ENCODE peak calls at places on chromosomes 16 and 17, in four cellular contexts. Y is GM12878, A is K562, J is HepG2. P is an unnamed sample.

GRCh38 chr16:14640538-14640937 is 7.8 kb downstream of the BFAR start:
- DNase-seq in Y (no peak), A (no peak), J (no peak), P (no peak)

GRCh38 chr16:80852261-80852872 is 48.0 kb upstream of the CDYL2 start:
- DNase-seq in Y (no peak), A (peak; percentile 52), J (peak; percentile 31), P (peak; percentile 33)

GRCh38 chr16:87297918-87298631 is 19.1 kb downstream of the C16orf95 start:
- DNase-seq in Y (no peak), A (peak; percentile 61), J (peak; percentile 54), P (peak; percentile 76)

GRCh38 chr17:70158180-70158579 is 11.2 kb upstream of the KCNJ2 start:
- DNase-seq in Y (no peak), A (no peak), J (no peak), P (no peak)

GRCh38 chr17:58671969-58672368 is 19.9 kb downstream of the TEX14 start:
- DNase-seq in Y (no peak), A (no peak), J (no peak), P (no peak)

GRCh38 chr16:21708533-21709115 is 44.9 kb downstream of the OTOA start:
- DNase-seq in Y (peak; percentile 27), A (peak; percentile 68), J (peak; percentile 78), P (peak; percentile 66)

GRCh38 chr16:56192644-56192960 is 1.3 kb downstream of the GNAO1 start:
- DNase-seq in Y (no peak), A (no peak), J (no peak), P (no peak)

GRCh38 chr16:46607529-46607928 is 13.7 kb downstream of the SHCBP1 start:
- DNase-seq in Y (no peak), A (peak; percentile 28), J (peak; percentile 55), P (no peak)

GRCh38 chr17:28741358-28742349 is 2.2 kb upstream of the TRAF4 start:
- DNase-seq in Y (no peak), A (peak; percentile 20), J (no peak), P (no peak)

GRCh38 chr16:70561623-70562022 is 38.0 kb downstream of the SF3B3 start:
- DNase-seq in Y (no peak), A (no peak), J (no peak), P (no peak)

GRCh38 chr17:41308918-41309359 is at the start of gene KRTAP16-1:
- DNase-seq in Y (no peak), A (no peak), J (no peak), P (no peak)

GRCh38 chr16:1299868-1300203 is 9.6 kb upstream of the UBE2I start:
- DNase-seq in Y (no peak), A (no peak), J (no peak), P (no peak)

GRCh38 chr16:82629441-82630027 is 2.8 kb downstream of the CDH13 start:
- DNase-seq in Y (no peak), A (no peak), J (no peak), P (no peak)

GRCh38 chr16:23433261-23433920 is 19.6 kb downstream of the COG7 start:
- DNase-seq in Y (no peak), A (no peak), J (peak; percentile 38), P (no peak)

GRCh38 chr16:70706948-70707465 is 21.2 kb upstream of the MTSS2 start:
- DNase-seq in Y (no peak), A (no peak), J (no peak), P (no peak)

GRCh38 chr17:50127661-50128361 is 2.1 kb downstream of the SAMD14 start:
- DNase-seq in Y (no peak), A (no peak), J (no peak), P (no peak)

GRCh38 chr17:68748381-68748780 is 147.2 kb upstream of the FAM20A start:
- DNase-seq in Y (no peak), A (no peak), J (no peak), P (no peak)

GRCh38 chr17:82392209-82392920 is 20.8 kb downstream of the UTS2R start:
- DNase-seq in Y (no peak), A (no peak), J (no peak), P (no peak)

GRCh38 chr16:28126684-28127620 is 63.4 kb upstream of the GSG1L start:
- DNase-seq in Y (no peak), A (no peak), J (no peak), P (no peak)

GRCh38 chr17:54177606-54178308 is 355.0 kb downstream of the KIF2B start:
- DNase-seq in Y (no peak), A (no peak), J (no peak), P (no peak)

GRCh38 chr16:106623-107324 is 28.7 kb downstream of the MPG start:
- DNase-seq in Y (no peak), A (peak; percentile 55), J (peak; percentile 66), P (peak; percentile 79)

GRCh38 chr17:81471804-81472456 is 40.7 kb downstream of the ACTG1 start:
- DNase-seq in Y (no peak), A (peak; percentile 98), J (peak; percentile 42), P (peak; percentile 98)

GRCh38 chr16:50396770-50397525 is 28.2 kb upstream of the BRD7 start:
- DNase-seq in Y (no peak), A (no peak), J (no peak), P (no peak)

GRCh38 chr17:49337900-49338299 is 24.1 kb downstream of the ZNF652 start:
- DNase-seq in Y (no peak), A (no peak), J (no peak), P (no peak)

GRCh38 chr17:64694207-64694606 is 32.1 kb upstream of the SMURF2 start:
- DNase-seq in Y (no peak), A (no peak), J (peak; percentile 98), P (no peak)
- TF ChIP-seq FOXK2 in Y (no peak), A (no peak), J (no peak), P (no peak)

GRCh38 chr17:39628655-39629493 is 2.1 kb downstream of the PPP1R1B start:
- DNase-seq in Y (no peak), A (no peak), J (no peak), P (no peak)
- TF ChIP-seq FOXK2 in Y (no peak), A (no peak), J (no peak), P (no peak)

DNA sequence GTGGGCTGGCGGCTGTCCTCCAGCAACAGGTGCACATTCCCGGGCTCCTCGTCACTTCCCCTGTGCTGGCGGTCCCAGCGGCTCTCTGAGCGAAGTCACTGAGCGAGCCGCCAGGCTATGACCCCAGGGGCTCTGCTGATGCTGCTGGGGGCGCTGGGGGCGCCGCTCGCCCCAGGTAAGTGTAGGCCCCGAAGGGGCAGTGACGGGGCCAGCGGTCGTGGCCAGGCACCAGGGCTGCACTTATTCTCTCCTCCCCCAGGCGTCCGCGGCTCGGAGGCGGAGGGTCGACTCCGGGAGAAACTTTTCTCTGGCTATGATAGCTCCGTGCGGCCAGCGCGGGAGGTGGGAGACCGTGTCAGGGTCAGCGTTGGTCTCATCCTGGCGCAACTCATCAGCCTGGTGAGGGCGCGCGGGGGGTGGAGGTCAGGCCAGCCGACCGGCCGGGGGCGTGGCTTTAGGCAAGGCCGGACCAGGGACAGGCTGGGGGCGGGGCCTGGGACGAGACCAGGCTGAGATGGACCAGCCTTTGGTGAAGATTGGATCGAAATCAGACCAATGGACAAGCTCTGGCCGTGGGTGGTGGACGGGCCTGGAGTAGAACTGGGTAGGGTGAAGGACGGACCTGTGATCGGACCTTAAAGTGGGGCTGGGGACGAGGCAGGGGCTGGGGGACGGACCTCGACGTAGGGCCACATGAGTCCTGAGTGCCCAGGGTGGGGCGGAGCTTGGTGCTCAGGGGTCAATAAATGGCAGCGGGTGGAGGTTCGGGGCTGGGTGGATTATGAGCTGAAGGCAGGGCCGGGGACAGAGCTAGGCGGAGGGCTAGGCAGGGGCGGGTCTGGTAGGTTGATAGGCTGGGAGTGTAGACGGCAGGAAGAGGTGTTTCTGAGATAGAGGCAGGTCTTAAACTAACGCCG is at the start of gene CHRNB1:
- DNase-seq in Y (no peak), A (peak; percentile 90), J (peak; percentile 85), P (peak; percentile 40)
- TF ChIP-seq FOXK2 in Y (no peak), A (no peak), J (no peak), P (no peak)

GRCh38 chr17:76384987-76385891 is 830 bp downstream of the SPHK1 start:
- DNase-seq in Y (no peak), A (peak; percentile 55), J (peak; percentile 39), P (no peak)
- TF ChIP-seq FOXK2 in Y (no peak), A (no peak), J (no peak), P (no peak)

DNA sequence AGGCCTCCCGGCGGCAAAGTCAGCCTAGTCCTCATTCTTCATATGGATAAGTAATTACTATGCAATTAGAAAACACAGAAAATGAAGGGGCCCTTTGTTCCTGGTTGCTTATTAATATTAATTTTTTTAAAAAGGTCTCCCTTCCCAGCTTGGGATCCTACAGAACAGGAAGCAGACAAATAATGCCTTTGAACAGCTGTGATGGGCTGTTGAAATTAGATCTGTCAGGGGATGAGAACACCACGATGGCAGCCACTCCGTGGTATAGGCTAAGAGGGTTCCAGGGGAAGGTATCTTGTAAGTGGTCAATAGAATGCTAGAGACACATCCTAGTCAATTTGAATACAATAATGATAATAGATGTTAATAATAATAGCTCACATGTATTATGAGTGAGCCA is 83.1 kb downstream of the CCDC182 start:
- DNase-seq in Y (no peak), A (no peak), J (no peak), P (no peak)
- TF ChIP-seq FOXK2 in Y (no peak), A (no peak), J (no peak), P (no peak)

DNA sequence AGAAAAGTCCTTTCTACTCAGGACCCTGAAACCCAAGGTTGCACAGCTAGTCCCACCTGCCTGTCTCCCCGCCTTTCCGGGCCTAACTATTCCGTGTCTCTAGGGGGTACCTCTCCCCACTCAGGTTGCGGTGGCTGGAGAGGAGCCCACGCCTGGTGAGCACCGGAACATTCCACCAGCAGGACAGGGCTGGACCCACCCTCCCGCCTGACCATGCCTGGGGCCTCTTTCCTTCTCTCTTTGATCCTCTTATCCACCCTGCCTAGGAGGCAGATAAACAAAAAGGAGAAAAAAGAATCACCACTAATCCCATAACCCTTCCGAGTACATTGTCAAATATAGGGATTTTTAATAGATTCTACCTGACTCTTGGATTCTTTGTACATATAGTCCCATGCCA is 10.9 kb downstream of the LLGL2 start:
- DNase-seq in Y (no peak), A (no peak), J (no peak), P (no peak)
- TF ChIP-seq FOXK2 in Y (no peak), A (no peak), J (no peak), P (no peak)

GRCh38 chr16:8859913-8860881 is 8.6 kb downstream of the CARHSP1 start:
- DNase-seq in Y (no peak), A (no peak), J (peak; percentile 96), P (no peak)
- TF ChIP-seq FOXK2 in Y (no peak), A (no peak), J (no peak), P (no peak)

DNA sequence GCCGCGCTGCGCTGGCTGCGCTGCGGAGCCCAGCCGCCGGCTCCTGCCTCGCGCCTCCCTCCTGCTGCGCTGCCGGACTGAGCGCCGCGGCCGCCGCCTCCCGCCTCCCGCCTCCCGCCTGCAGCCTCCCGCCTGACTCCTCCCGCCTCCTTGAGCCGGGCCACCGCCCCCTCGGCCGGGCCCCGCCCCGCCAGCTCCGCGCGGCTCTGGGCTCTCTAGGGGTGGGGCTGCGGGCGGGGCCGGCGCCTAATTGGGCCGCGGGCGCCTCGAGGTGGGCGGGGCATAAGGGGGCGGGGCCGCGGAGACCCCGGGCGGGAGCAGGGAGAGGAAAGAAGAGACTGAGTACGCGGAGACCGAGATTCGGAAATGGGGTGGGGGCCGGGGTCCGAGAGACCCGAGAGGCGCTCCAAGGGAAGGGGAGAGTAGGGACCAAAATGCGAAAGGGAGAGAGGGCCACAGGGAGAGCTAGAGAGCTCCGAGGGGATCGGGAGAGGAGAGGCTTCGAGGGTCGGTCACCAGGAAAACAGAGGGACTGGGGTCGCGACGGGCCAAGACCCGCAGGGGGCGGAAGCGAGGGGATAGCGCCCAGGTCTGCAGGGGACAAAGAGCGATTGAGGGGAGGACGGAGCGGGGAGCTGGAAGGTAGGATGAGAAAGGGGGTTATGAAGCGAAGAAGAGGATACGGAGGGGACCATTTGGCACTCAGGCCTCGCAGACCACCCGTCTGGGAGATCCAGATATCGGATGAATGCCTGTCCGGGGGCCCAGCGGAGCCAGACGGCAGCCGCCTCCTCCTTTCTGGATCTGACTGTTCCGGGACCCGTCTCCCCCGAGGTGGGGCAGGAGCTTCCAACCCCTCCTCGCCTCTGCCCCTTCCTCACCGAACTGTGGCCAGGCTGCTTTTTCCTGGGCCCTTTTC is at the start of gene C1QL1:
- DNase-seq in Y (no peak), A (peak; percentile 99), J (peak; percentile 84), P (peak; percentile 99)
- TF ChIP-seq FOXK2 in Y (no peak), A (no peak), J (no peak), P (no peak)

P was measured in HEK293T.